ENCODE peak calls at places on chromosomes 5 and 9, in seven cellular contexts. A, Q, V, Z, X, J and F are unnamed samples.

GRCh38 chr5:149792963-149793362 is 62.9 kb downstream of the PPARGC1B start:
- DNase-seq in V (no peak), Z (no peak), X (no peak), J (no peak), A (no peak), Q (no peak), F (no peak)

GRCh38 chr9:19689324-19690087 is 99.3 kb downstream of the SLC24A2 start:
- DNase-seq in Z (no peak), A (peak), V (no peak), X (no peak), J (no peak), Q (no peak), F (no peak)

GRCh38 chr9:108211576-108211975 is 644.2 kb downstream of the ACTL7B start:
- DNase-seq in Q (no peak), J (no peak), V (no peak), Z (no peak), X (no peak), A (no peak), F (no peak)

GRCh38 chr9:4538107-4538506 is 47.8 kb downstream of the SLC1A1 start:
- DNase-seq in J (no peak), Q (no peak), V (no peak), Z (no peak), X (no peak), A (no peak), F (no peak)

GRCh38 chr5:128649183-128649582 is 111.1 kb upstream of the FBN2 start:
- DNase-seq in J (no peak), Q (no peak), V (no peak), X (no peak), Z (no peak), A (peak), F (no peak)

GRCh38 chr5:87263498-87263897 is 4.2 kb upstream of the RASA1 start:
- DNase-seq in Z (no peak), V (no peak), A (no peak), X (no peak), Q (no peak), J (no peak), F (no peak)

GRCh38 chr5:180080670-180081280 is 9.2 kb upstream of the RNF130 start:
- DNase-seq in V (no peak), Z (no peak), A (no peak), Q (no peak), J (no peak), X (no peak), F (peak)

GRCh38 chr9:82354260-82354659 is 365.7 kb downstream of the SPATA31D1 start:
- DNase-seq in V (no peak), A (peak), X (no peak), Z (no peak), J (peak), Q (no peak), F (no peak)

GRCh38 chr5:75551471-75551870 is 39.8 kb downstream of the POLK start:
- DNase-seq in A (peak), V (no peak), X (no peak), Q (no peak), Z (no peak), J (peak), F (no peak)

GRCh38 chr9:115170674-115171073 is 52.7 kb upstream of the TNC start:
- DNase-seq in J (peak), Q (no peak), A (peak), V (no peak), X (no peak), Z (no peak), F (no peak)
- TF ChIP-seq CTCF in J (no peak), Q (no peak), A (no peak), V (no peak), X (peak), Z (no peak), F (no peak)

GRCh38 chr9:86637515-86637914 is 283.3 kb upstream of the TUT7 start:
- DNase-seq in A (peak), Q (peak), Z (peak), X (no peak), J (no peak), V (peak), F (no peak)
- TF ChIP-seq CTCF in A (peak), Q (peak), Z (peak), X (peak), J (peak), V (peak), F (peak)

DNA sequence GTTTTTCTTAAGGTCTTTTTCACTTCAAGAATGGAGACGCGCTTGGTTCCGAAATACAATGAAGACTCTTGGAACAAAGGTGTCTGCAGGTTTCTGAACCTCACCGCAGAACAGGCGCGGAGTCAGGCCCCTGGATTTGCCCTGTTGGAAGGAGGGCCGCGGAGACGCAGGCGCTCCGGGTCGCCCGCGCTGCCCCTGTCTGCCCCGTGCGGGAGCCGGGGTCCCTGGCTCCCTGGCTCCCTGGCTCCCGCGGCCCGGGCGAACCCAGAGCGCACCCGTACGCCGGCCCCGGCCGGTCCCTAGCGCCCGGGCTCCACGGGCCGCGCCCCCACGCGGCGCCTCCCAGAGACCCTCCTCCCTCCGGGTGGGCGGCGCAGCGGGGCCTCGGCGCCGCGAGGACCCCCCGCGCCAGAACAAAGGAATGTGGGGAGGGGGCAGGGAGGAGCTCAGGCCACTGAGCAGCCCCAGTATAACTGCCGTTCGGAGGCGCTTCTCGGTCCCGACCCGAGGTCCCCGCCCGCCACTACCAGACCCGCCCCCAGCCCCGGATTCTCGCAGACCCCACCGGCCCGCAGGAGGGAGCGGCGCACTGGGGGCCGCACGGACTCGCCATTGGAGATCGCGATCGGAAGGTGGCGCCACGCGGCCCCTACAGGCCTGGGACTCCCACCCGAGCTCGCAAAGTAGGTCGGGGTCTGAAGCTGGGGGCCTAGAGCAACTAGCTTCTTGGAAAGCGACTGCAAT is 2.4 kb downstream of the NFIL3 start:
- DNase-seq in A (peak), J (no peak), Q (no peak), V (peak), Z (peak), X (no peak), F (no peak)
- TF ChIP-seq CTCF in A (peak), J (peak), Q (peak), V (no peak), Z (no peak), X (peak), F (no peak)

GRCh38 chr5:437281-437771 is 5.7 kb upstream of the EXOC3 start:
- DNase-seq in Q (no peak), J (no peak), Z (peak), V (no peak), A (no peak), X (peak), F (peak)

GRCh38 chr5:436641-436975 is 6.4 kb upstream of the EXOC3 start:
- DNase-seq in J (no peak), X (no peak), Q (no peak), Z (no peak), V (no peak), A (no peak), F (peak)

GRCh38 chr5:434443-435146 is 8.4 kb upstream of the EXOC3 start:
- DNase-seq in V (no peak), A (no peak), X (peak), Q (no peak), Z (no peak), J (no peak), F (peak)

GRCh38 chr5:435156-435790 is 7.7 kb upstream of the EXOC3 start:
- DNase-seq in X (no peak), J (no peak), A (no peak), Q (no peak), V (no peak), Z (no peak), F (peak)

GRCh38 chr5:435961-436640 is 6.9 kb upstream of the EXOC3 start:
- DNase-seq in V (no peak), X (no peak), Z (peak), A (peak), J (peak), Q (no peak), F (no peak)
- TF ChIP-seq CTCF in V (no peak), X (peak), Z (peak), A (peak), J (peak), Q (no peak), F (no peak)

GRCh38 chr9:85425153-85425611 is 316.6 kb downstream of the AGTPBP1 start:
- DNase-seq in Z (peak), A (peak), X (no peak), V (peak), Q (peak), J (peak), F (peak)
- TF ChIP-seq CTCF in Z (peak), A (peak), X (peak), V (peak), Q (peak), J (peak), F (peak)

GRCh38 chr5:77946381-77947050 is 170.4 kb upstream of the TBCA start:
- DNase-seq in J (no peak), V (no peak), Q (no peak), Z (no peak), X (no peak), A (no peak), F (no peak)
- TF ChIP-seq CTCF in J (no peak), V (no peak), Q (no peak), Z (no peak), X (peak), A (no peak), F (no peak)

GRCh38 chr5:142958933-142959682 is 188.9 kb downstream of the ARHGAP26 start:
- DNase-seq in X (no peak), V (no peak), Z (no peak), J (no peak), Q (no peak), A (no peak), F (no peak)

GRCh38 chr5:142957528-142957927 is 187.4 kb downstream of the ARHGAP26 start:
- DNase-seq in V (no peak), X (no peak), J (no peak), Q (no peak), Z (no peak), A (no peak), F (no peak)

GRCh38 chr5:142960309-142960696 is 190.1 kb downstream of the ARHGAP26 start:
- DNase-seq in Q (no peak), J (peak), V (no peak), X (no peak), A (peak), Z (no peak), F (no peak)

GRCh38 chr5:142961435-142962171 is 191.4 kb downstream of the ARHGAP26 start:
- DNase-seq in Z (no peak), V (no peak), X (no peak), A (no peak), J (no peak), Q (no peak), F (no peak)

DNA sequence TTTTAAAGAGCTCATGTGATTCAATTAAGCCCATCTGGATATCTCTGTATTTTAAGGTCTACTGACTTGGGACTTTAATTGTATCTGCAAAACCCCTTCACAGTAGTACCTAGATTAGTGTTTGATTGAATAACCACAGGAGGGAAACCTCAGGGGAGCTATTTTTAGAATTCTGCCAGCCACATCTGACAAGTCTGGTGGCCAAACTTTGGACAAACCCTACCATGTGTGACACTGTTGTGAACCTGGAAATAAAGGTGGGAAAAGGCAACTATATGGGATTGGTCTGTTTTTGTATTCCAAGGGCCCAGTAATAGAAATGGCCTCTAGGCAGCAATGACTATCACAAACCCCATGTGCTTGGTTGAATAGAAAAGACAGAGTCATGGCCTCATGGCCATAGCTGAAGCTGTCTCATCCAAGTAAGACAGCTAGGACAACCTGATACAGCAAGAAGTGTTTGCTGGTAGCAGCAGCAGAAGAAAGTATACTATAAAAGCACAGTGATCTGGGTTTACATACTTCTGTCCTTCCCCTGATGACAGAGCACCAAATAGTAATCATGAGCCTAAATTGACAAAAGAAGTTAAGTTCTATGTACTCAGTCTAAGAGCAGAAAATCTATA is 189.6 kb downstream of the ARHGAP26 start:
- DNase-seq in X (no peak), V (no peak), Q (no peak), J (peak), A (no peak), Z (no peak), F (no peak)
- TF ChIP-seq CTCF in X (no peak), V (no peak), Q (no peak), J (no peak), A (no peak), Z (no peak), F (no peak)